ENCODE peak calls at places on chromosomes 3 and 15, in seven cellular contexts. One of them, this sample, is unnamed.

GRCh38 chr3:12643010-12643380 is 20.9 kb downstream of the RAF1 start:
- DNase-seq in CD8-positive, alpha-beta T cell: no peak
- DNase-seq in activated CD8-positive, alpha-beta T cell treated with anti-CD3 and anti-CD28 coated beads, Interleukin-2, amount 10 ng/mL, durations not matched to agents 7 days and 5 days: no peak
- DNase-seq in cerebellum: no peak
- DNase-seq in fibroblast of the conjunctiva: no peak
- DNase-seq in stimulated activated naive CD4-positive, alpha-beta T cell: no peak
- DNase-seq in skeletal muscle cell: no peak
- DNase-seq in this sample: no peak

GRCh38 chr3:127197300-127198150 is 4.6 kb downstream of the PRR23E start:
- DNase-seq in CD8-positive, alpha-beta T cell: no peak
- DNase-seq in activated CD8-positive, alpha-beta T cell treated with anti-CD3 and anti-CD28 coated beads, Interleukin-2, amount 10 ng/mL, durations not matched to agents 7 days and 5 days: no peak
- DNase-seq in cerebellum: no peak
- DNase-seq in fibroblast of the conjunctiva: no peak
- DNase-seq in stimulated activated naive CD4-positive, alpha-beta T cell: no peak
- DNase-seq in skeletal muscle cell: no peak
- DNase-seq in this sample: no peak

GRCh38 chr3:10702961-10703740 is 112.9 kb upstream of the SLC6A11 start:
- DNase-seq in CD8-positive, alpha-beta T cell: no peak
- DNase-seq in activated CD8-positive, alpha-beta T cell treated with anti-CD3 and anti-CD28 coated beads, Interleukin-2, amount 10 ng/mL, durations not matched to agents 7 days and 5 days: no peak
- DNase-seq in cerebellum: peak
- DNase-seq in fibroblast of the conjunctiva: no peak
- DNase-seq in stimulated activated naive CD4-positive, alpha-beta T cell: no peak
- DNase-seq in skeletal muscle cell: no peak
- DNase-seq in this sample: no peak

GRCh38 chr15:57914350-57915055 is 151.0 kb downstream of the ALDH1A2 start:
- DNase-seq in CD8-positive, alpha-beta T cell: no peak
- DNase-seq in activated CD8-positive, alpha-beta T cell treated with anti-CD3 and anti-CD28 coated beads, Interleukin-2, amount 10 ng/mL, durations not matched to agents 7 days and 5 days: no peak
- DNase-seq in cerebellum: no peak
- DNase-seq in fibroblast of the conjunctiva: no peak
- DNase-seq in stimulated activated naive CD4-positive, alpha-beta T cell: no peak
- DNase-seq in skeletal muscle cell: no peak
- DNase-seq in this sample: no peak

GRCh38 chr15:33278816-33279612 is 31.8 kb upstream of the RYR3 start:
- DNase-seq in CD8-positive, alpha-beta T cell: no peak
- DNase-seq in activated CD8-positive, alpha-beta T cell treated with anti-CD3 and anti-CD28 coated beads, Interleukin-2, amount 10 ng/mL, durations not matched to agents 7 days and 5 days: no peak
- DNase-seq in cerebellum: no peak
- DNase-seq in fibroblast of the conjunctiva: peak
- DNase-seq in stimulated activated naive CD4-positive, alpha-beta T cell: no peak
- DNase-seq in skeletal muscle cell: peak
- DNase-seq in this sample: no peak

GRCh38 chr3:58521002-58521670 is 15.9 kb downstream of the ACOX2 start:
- DNase-seq in CD8-positive, alpha-beta T cell: no peak
- DNase-seq in activated CD8-positive, alpha-beta T cell treated with anti-CD3 and anti-CD28 coated beads, Interleukin-2, amount 10 ng/mL, durations not matched to agents 7 days and 5 days: no peak
- DNase-seq in cerebellum: no peak
- DNase-seq in fibroblast of the conjunctiva: no peak
- DNase-seq in stimulated activated naive CD4-positive, alpha-beta T cell: no peak
- DNase-seq in skeletal muscle cell: no peak
- DNase-seq in this sample: no peak

GRCh38 chr3:48934333-48934991 is 15.8 kb downstream of the ARIH2 start:
- DNase-seq in CD8-positive, alpha-beta T cell: no peak
- DNase-seq in activated CD8-positive, alpha-beta T cell treated with anti-CD3 and anti-CD28 coated beads, Interleukin-2, amount 10 ng/mL, durations not matched to agents 7 days and 5 days: no peak
- DNase-seq in cerebellum: no peak
- DNase-seq in fibroblast of the conjunctiva: no peak
- DNase-seq in stimulated activated naive CD4-positive, alpha-beta T cell: no peak
- DNase-seq in skeletal muscle cell: no peak
- DNase-seq in this sample: no peak

GRCh38 chr15:51499379-51499976 is 123.1 kb downstream of the DMXL2 start:
- DNase-seq in CD8-positive, alpha-beta T cell: no peak
- DNase-seq in activated CD8-positive, alpha-beta T cell treated with anti-CD3 and anti-CD28 coated beads, Interleukin-2, amount 10 ng/mL, durations not matched to agents 7 days and 5 days: no peak
- DNase-seq in cerebellum: no peak
- DNase-seq in fibroblast of the conjunctiva: peak
- DNase-seq in stimulated activated naive CD4-positive, alpha-beta T cell: no peak
- DNase-seq in skeletal muscle cell: no peak
- DNase-seq in this sample: no peak

GRCh38 chr3:150227839-150228238 is 180.3 kb upstream of the TSC22D2 start:
- DNase-seq in CD8-positive, alpha-beta T cell: no peak
- DNase-seq in activated CD8-positive, alpha-beta T cell treated with anti-CD3 and anti-CD28 coated beads, Interleukin-2, amount 10 ng/mL, durations not matched to agents 7 days and 5 days: peak
- DNase-seq in cerebellum: no peak
- DNase-seq in fibroblast of the conjunctiva: peak
- DNase-seq in stimulated activated naive CD4-positive, alpha-beta T cell: no peak
- DNase-seq in skeletal muscle cell: no peak
- DNase-seq in this sample: no peak

GRCh38 chr3:183328823-183329222 is 75.8 kb downstream of the B3GNT5 start:
- DNase-seq in CD8-positive, alpha-beta T cell: no peak
- DNase-seq in activated CD8-positive, alpha-beta T cell treated with anti-CD3 and anti-CD28 coated beads, Interleukin-2, amount 10 ng/mL, durations not matched to agents 7 days and 5 days: no peak
- DNase-seq in cerebellum: no peak
- DNase-seq in fibroblast of the conjunctiva: no peak
- DNase-seq in stimulated activated naive CD4-positive, alpha-beta T cell: no peak
- DNase-seq in skeletal muscle cell: no peak
- DNase-seq in this sample: no peak

GRCh38 chr3:66412176-66412887 is 88.5 kb downstream of the LRIG1 start:
- DNase-seq in CD8-positive, alpha-beta T cell: no peak
- DNase-seq in activated CD8-positive, alpha-beta T cell treated with anti-CD3 and anti-CD28 coated beads, Interleukin-2, amount 10 ng/mL, durations not matched to agents 7 days and 5 days: no peak
- DNase-seq in cerebellum: no peak
- DNase-seq in fibroblast of the conjunctiva: no peak
- DNase-seq in stimulated activated naive CD4-positive, alpha-beta T cell: no peak
- DNase-seq in skeletal muscle cell: no peak
- DNase-seq in this sample: no peak

GRCh38 chr15:85756411-85757072 is 38.2 kb downstream of the KLHL25 start:
- DNase-seq in CD8-positive, alpha-beta T cell: no peak
- DNase-seq in activated CD8-positive, alpha-beta T cell treated with anti-CD3 and anti-CD28 coated beads, Interleukin-2, amount 10 ng/mL, durations not matched to agents 7 days and 5 days: no peak
- DNase-seq in cerebellum: peak
- DNase-seq in fibroblast of the conjunctiva: no peak
- DNase-seq in stimulated activated naive CD4-positive, alpha-beta T cell: no peak
- DNase-seq in skeletal muscle cell: no peak
- DNase-seq in this sample: no peak

GRCh38 chr15:25242166-25242879 is 196.5 kb downstream of the UBE3A start:
- DNase-seq in CD8-positive, alpha-beta T cell: no peak
- DNase-seq in activated CD8-positive, alpha-beta T cell treated with anti-CD3 and anti-CD28 coated beads, Interleukin-2, amount 10 ng/mL, durations not matched to agents 7 days and 5 days: no peak
- DNase-seq in cerebellum: no peak
- DNase-seq in fibroblast of the conjunctiva: no peak
- DNase-seq in stimulated activated naive CD4-positive, alpha-beta T cell: no peak
- DNase-seq in skeletal muscle cell: no peak
- DNase-seq in this sample: no peak

GRCh38 chr3:157123621-157124020 is 36.3 kb downstream of the CCNL1 start:
- DNase-seq in CD8-positive, alpha-beta T cell: no peak
- DNase-seq in activated CD8-positive, alpha-beta T cell treated with anti-CD3 and anti-CD28 coated beads, Interleukin-2, amount 10 ng/mL, durations not matched to agents 7 days and 5 days: no peak
- DNase-seq in cerebellum: no peak
- DNase-seq in fibroblast of the conjunctiva: no peak
- DNase-seq in stimulated activated naive CD4-positive, alpha-beta T cell: no peak
- DNase-seq in skeletal muscle cell: no peak
- DNase-seq in this sample: no peak

GRCh38 chr3:139836656-139837464 is 98.1 kb upstream of the CLSTN2 start:
- DNase-seq in CD8-positive, alpha-beta T cell: no peak
- DNase-seq in activated CD8-positive, alpha-beta T cell treated with anti-CD3 and anti-CD28 coated beads, Interleukin-2, amount 10 ng/mL, durations not matched to agents 7 days and 5 days: no peak
- DNase-seq in cerebellum: no peak
- DNase-seq in fibroblast of the conjunctiva: no peak
- DNase-seq in stimulated activated naive CD4-positive, alpha-beta T cell: no peak
- DNase-seq in skeletal muscle cell: no peak
- DNase-seq in this sample: no peak

GRCh38 chr3:111794701-111795100 is 64.4 kb upstream of the PHLDB2 start:
- DNase-seq in CD8-positive, alpha-beta T cell: no peak
- DNase-seq in activated CD8-positive, alpha-beta T cell treated with anti-CD3 and anti-CD28 coated beads, Interleukin-2, amount 10 ng/mL, durations not matched to agents 7 days and 5 days: no peak
- DNase-seq in cerebellum: no peak
- DNase-seq in fibroblast of the conjunctiva: peak
- DNase-seq in stimulated activated naive CD4-positive, alpha-beta T cell: no peak
- DNase-seq in skeletal muscle cell: no peak
- DNase-seq in this sample: no peak

GRCh38 chr3:37751967-37752660 is 109.6 kb upstream of the CTDSPL start:
- DNase-seq in CD8-positive, alpha-beta T cell: no peak
- DNase-seq in activated CD8-positive, alpha-beta T cell treated with anti-CD3 and anti-CD28 coated beads, Interleukin-2, amount 10 ng/mL, durations not matched to agents 7 days and 5 days: no peak
- DNase-seq in cerebellum: no peak
- DNase-seq in fibroblast of the conjunctiva: no peak
- DNase-seq in stimulated activated naive CD4-positive, alpha-beta T cell: no peak
- DNase-seq in skeletal muscle cell: no peak
- DNase-seq in this sample: no peak

GRCh38 chr15:60720493-60721231 is 241.7 kb upstream of the ICE2 start:
- DNase-seq in CD8-positive, alpha-beta T cell: no peak
- DNase-seq in activated CD8-positive, alpha-beta T cell treated with anti-CD3 and anti-CD28 coated beads, Interleukin-2, amount 10 ng/mL, durations not matched to agents 7 days and 5 days: peak
- DNase-seq in cerebellum: no peak
- DNase-seq in fibroblast of the conjunctiva: no peak
- DNase-seq in stimulated activated naive CD4-positive, alpha-beta T cell: no peak
- DNase-seq in skeletal muscle cell: no peak
- DNase-seq in this sample: no peak

GRCh38 chr15:53558384-53558783 is 201.1 kb downstream of the WDR72 start:
- DNase-seq in CD8-positive, alpha-beta T cell: no peak
- DNase-seq in activated CD8-positive, alpha-beta T cell treated with anti-CD3 and anti-CD28 coated beads, Interleukin-2, amount 10 ng/mL, durations not matched to agents 7 days and 5 days: no peak
- DNase-seq in cerebellum: no peak
- DNase-seq in fibroblast of the conjunctiva: no peak
- DNase-seq in stimulated activated naive CD4-positive, alpha-beta T cell: no peak
- DNase-seq in skeletal muscle cell: no peak
- DNase-seq in this sample: no peak

GRCh38 chr3:49607105-49607591 is 52.9 kb downstream of the BSN start:
- DNase-seq in CD8-positive, alpha-beta T cell: no peak
- DNase-seq in activated CD8-positive, alpha-beta T cell treated with anti-CD3 and anti-CD28 coated beads, Interleukin-2, amount 10 ng/mL, durations not matched to agents 7 days and 5 days: no peak
- DNase-seq in cerebellum: peak
- DNase-seq in fibroblast of the conjunctiva: no peak
- DNase-seq in stimulated activated naive CD4-positive, alpha-beta T cell: no peak
- DNase-seq in skeletal muscle cell: no peak
- DNase-seq in this sample: no peak

This sample was measured in tibial nerve.